ENCODE peak calls at places on chromosome 17, in six cellular contexts. W is stimulated activated CD4-positive, alpha-beta T cell treated with anti-CD3 and anti-CD28 coated beads, Interleukin-4, amount 100 ng/mL, for 24 hours; T is nephron progenitor cell; Z is SK-N-SH; A is HFF-Myc; L is psoas muscle. I is an unnamed sample.

GRCh38 chr17:72580321-72581127 is 459.7 kb downstream of the SOX9 start:
- DNase-seq in T (no peak), Z (no peak), A (no peak), W (no peak), L (no peak), I (peak; percentile 81)

GRCh38 chr17:19753049-19753444 is 4.9 kb upstream of the ALDH3A1 start:
- DNase-seq in W (no peak), T (no peak), Z (peak; percentile 49), A (peak; percentile 16), L (peak; percentile 94), I (no peak)

GRCh38 chr17:68847711-68848110 is 107.5 kb downstream of the ABCA8 start:
- DNase-seq in Z (no peak), W (no peak), T (no peak), A (no peak), L (no peak), I (no peak)

GRCh38 chr17:78356163-78356713 is 3.6 kb downstream of the SOCS3 start:
- DNase-seq in W (peak; percentile 94), Z (no peak), T (peak; percentile 31), A (peak; percentile 71), L (peak; percentile 73), I (no peak)

GRCh38 chr17:50952889-50953288 is 86.7 kb upstream of the TOB1 start:
- DNase-seq in A (no peak), Z (no peak), T (no peak), L (no peak), W (no peak), I (no peak)

GRCh38 chr17:29760771-29761682 is 138.3 kb upstream of the CORO6 start:
- DNase-seq in W (peak; percentile 89), T (peak; percentile 78), A (peak; percentile 16), Z (peak; percentile 96), L (peak; percentile 96), I (peak; percentile 80)

GRCh38 chr17:4708436-4708835 is 2.0 kb upstream of the ARRB2 start:
- DNase-seq in T (no peak), L (no peak), A (no peak), W (peak; percentile 62), Z (no peak), I (no peak)

GRCh38 chr17:42779942-42780815 is at the start of gene WNK4:
- DNase-seq in W (no peak), A (no peak), L (no peak), T (peak; percentile 78), Z (peak; percentile 89), I (peak; percentile 75)

GRCh38 chr17:56983380-56983779 is 5.4 kb downstream of the SCPEP1 start:
- DNase-seq in A (no peak), T (no peak), Z (no peak), W (no peak), L (no peak), I (no peak)

GRCh38 chr17:17647521-17648178 is 33.6 kb upstream of the RAI1 start:
- DNase-seq in T (no peak), W (no peak), Z (no peak), L (no peak), A (no peak), I (no peak)

GRCh38 chr17:44022246-44022645 is 7.5 kb upstream of the TMEM101 start:
- DNase-seq in L (no peak), A (no peak), W (no peak), T (no peak), Z (no peak), I (no peak)

GRCh38 chr17:51056813-51057510 is 63.7 kb downstream of the SPAG9 start:
- DNase-seq in T (peak; percentile 20), W (peak; percentile 10), Z (peak; percentile 49), A (peak; percentile 47), L (no peak), I (peak; percentile 21)

GRCh38 chr17:82570282-82570681 is 50.8 kb downstream of the FOXK2 start:
- DNase-seq in A (no peak), L (peak; percentile 21), Z (no peak), W (no peak), T (peak; percentile 43), I (no peak)

GRCh38 chr17:29980261-29980660 is 38.8 kb downstream of the EFCAB5 start:
- DNase-seq in L (no peak), W (no peak), Z (no peak), T (no peak), A (no peak), I (no peak)

GRCh38 chr17:33778505-33779398 is 476.3 kb upstream of the CCL2 start:
- DNase-seq in L (no peak), Z (peak; percentile 57), W (peak; percentile 16), A (peak; percentile 26), T (peak; percentile 68), I (peak; percentile 43)

GRCh38 chr17:67680445-67681224 is 37.1 kb upstream of the NOL11 start:
- DNase-seq in T (no peak), A (no peak), Z (no peak), W (no peak), L (no peak), I (no peak)

GRCh38 chr17:37309051-37309450 is 66.7 kb upstream of the C17orf78 start:
- DNase-seq in T (no peak), Z (no peak), A (no peak), L (no peak), W (no peak), I (no peak)

GRCh38 chr17:83152745-83153611 is 73.6 kb downstream of the METRNL start:
- DNase-seq in L (peak; percentile 83), T (no peak), A (no peak), W (no peak), Z (peak; percentile 34), I (no peak)

GRCh38 chr17:39231587-39232551 is 6.1 kb upstream of the STAC2 start:
- DNase-seq in Z (peak; percentile 86), T (peak; percentile 81), A (no peak), W (peak; percentile 62), L (peak; percentile 82), I (no peak)

GRCh38 chr17:27628376-27628775 is 2.6 kb upstream of the LGALS9 start:
- DNase-seq in A (no peak), Z (no peak), L (no peak), W (no peak), T (no peak), I (no peak)

GRCh38 chr17:37762669-37763068 is 17.8 kb upstream of the HNF1B start:
- DNase-seq in W (no peak), L (no peak), T (no peak), Z (no peak), A (no peak), I (no peak)

GRCh38 chr17:80265205-80266068 is 4.8 kb downstream of the RNF213 start:
- DNase-seq in L (no peak), W (peak; percentile 83), T (no peak), Z (no peak), A (no peak), I (no peak)

GRCh38 chr17:72622661-72623433 is 469.6 kb downstream of the SLC39A11 start:
- DNase-seq in W (no peak), T (no peak), L (no peak), Z (no peak), A (no peak), I (no peak)

GRCh38 chr17:20992987-20993862 is 49.6 kb downstream of the USP22 start:
- DNase-seq in L (peak; percentile 76), W (peak; percentile 68), A (peak; percentile 44), Z (peak; percentile 95), T (peak; percentile 78), I (peak; percentile 80)

GRCh38 chr17:13597723-13598347 is 3.9 kb downstream of the HS3ST3A1 start:
- DNase-seq in Z (peak; percentile 54), L (no peak), W (peak; percentile 43), T (peak; percentile 26), A (peak; percentile 29), I (no peak)

GRCh38 chr17:14341866-14342265 is 41.0 kb downstream of the HS3ST3B1 start:
- DNase-seq in W (no peak), A (no peak), Z (no peak), L (no peak), T (no peak), I (no peak)